ENCODE peak calls at places on chromosomes 7 and 10, in four cellular contexts. One of them, this sample, is unnamed. For H3K4me1 and H3K9me3, the result is how much of the 10 kb centered on the place peaks cover.

GRCh38 chr10:115861864-115862263 is 411.1 kb downstream of the GFRA1 start:
- DNase-seq in lower lobe of right lung: no peak
- DNase-seq in pancreas: no peak
- DNase-seq in colonic mucosa: no peak
- DNase-seq in this sample: no peak

GRCh38 chr7:139999516-139999915 is 63.2 kb downstream of the PARP12 start:
- DNase-seq in lower lobe of right lung: no peak
- DNase-seq in pancreas: no peak
- DNase-seq in colonic mucosa: no peak
- DNase-seq in this sample: no peak

GRCh38 chr10:123144697-123145541 is 3.0 kb upstream of the HMX2 start:
- DNase-seq in lower lobe of right lung: no peak
- DNase-seq in pancreas: peak
- DNase-seq in colonic mucosa: no peak
- DNase-seq in this sample: peak

GRCh38 chr10:6138456-6138855 is 49.6 kb downstream of the RBM17 start:
- DNase-seq in lower lobe of right lung: no peak
- DNase-seq in pancreas: no peak
- DNase-seq in colonic mucosa: no peak
- DNase-seq in this sample: no peak

GRCh38 chr10:78802866-78803265 is 265.9 kb upstream of the ZMIZ1 start:
- DNase-seq in lower lobe of right lung: no peak
- DNase-seq in pancreas: no peak
- DNase-seq in colonic mucosa: peak
- DNase-seq in this sample: no peak

GRCh38 chr7:36692444-36692843 is 31.9 kb downstream of the AOAH start:
- DNase-seq in lower lobe of right lung: no peak
- DNase-seq in pancreas: no peak
- DNase-seq in colonic mucosa: no peak
- DNase-seq in this sample: no peak

GRCh38 chr10:130041691-130042225 is 68.9 kb downstream of the C10orf143 start:
- DNase-seq in lower lobe of right lung: no peak
- DNase-seq in pancreas: no peak
- DNase-seq in colonic mucosa: no peak
- DNase-seq in this sample: no peak

GRCh38 chr10:93495654-93496321 is 624 bp upstream of the CEP55 start:
- DNase-seq in lower lobe of right lung: no peak
- DNase-seq in pancreas: no peak
- DNase-seq in colonic mucosa: peak
- DNase-seq in this sample: peak

GRCh38 chr7:149625339-149625946 is 127.8 kb upstream of the ZNF746 start:
- DNase-seq in lower lobe of right lung: peak
- DNase-seq in pancreas: peak
- DNase-seq in colonic mucosa: peak
- DNase-seq in this sample: peak

GRCh38 chr10:488933-489215 is 200.6 kb downstream of the DIP2C start:
- DNase-seq in lower lobe of right lung: no peak
- DNase-seq in pancreas: no peak
- DNase-seq in colonic mucosa: no peak
- DNase-seq in this sample: no peak

GRCh38 chr7:132030161-132030568 is 473.7 kb upstream of the PODXL start:
- DNase-seq in lower lobe of right lung: no peak
- DNase-seq in pancreas: peak
- DNase-seq in colonic mucosa: peak
- DNase-seq in this sample: no peak

GRCh38 chr10:118694848-118695247 is 59.9 kb downstream of the CACUL1 start:
- DNase-seq in lower lobe of right lung: no peak
- DNase-seq in pancreas: no peak
- DNase-seq in colonic mucosa: no peak
- DNase-seq in this sample: no peak

GRCh38 chr7:101288439-101288838 is 33.2 kb downstream of the IFT22 start:
- DNase-seq in lower lobe of right lung: no peak
- DNase-seq in pancreas: no peak
- DNase-seq in colonic mucosa: no peak
- DNase-seq in this sample: no peak

GRCh38 chr7:101294832-101295121 is 26.8 kb downstream of the IFT22 start:
- DNase-seq in lower lobe of right lung: no peak
- DNase-seq in pancreas: no peak
- DNase-seq in colonic mucosa: no peak
- DNase-seq in this sample: no peak

GRCh38 chr7:101299511-101300464 is 21.8 kb downstream of the IFT22 start:
- DNase-seq in lower lobe of right lung: no peak
- DNase-seq in pancreas: peak
- DNase-seq in colonic mucosa: no peak
- DNase-seq in this sample: no peak

GRCh38 chr7:101294039-101294831 is 27.4 kb downstream of the IFT22 start:
- DNase-seq in lower lobe of right lung: no peak
- DNase-seq in pancreas: no peak
- DNase-seq in colonic mucosa: no peak
- DNase-seq in this sample: peak
- H3K4me3 ChIP-seq in lower lobe of right lung: no peak
- H3K4me3 ChIP-seq in pancreas: no peak
- H3K4me3 ChIP-seq in colonic mucosa: no peak
- H3K4me3 ChIP-seq in this sample: no peak

DNA sequence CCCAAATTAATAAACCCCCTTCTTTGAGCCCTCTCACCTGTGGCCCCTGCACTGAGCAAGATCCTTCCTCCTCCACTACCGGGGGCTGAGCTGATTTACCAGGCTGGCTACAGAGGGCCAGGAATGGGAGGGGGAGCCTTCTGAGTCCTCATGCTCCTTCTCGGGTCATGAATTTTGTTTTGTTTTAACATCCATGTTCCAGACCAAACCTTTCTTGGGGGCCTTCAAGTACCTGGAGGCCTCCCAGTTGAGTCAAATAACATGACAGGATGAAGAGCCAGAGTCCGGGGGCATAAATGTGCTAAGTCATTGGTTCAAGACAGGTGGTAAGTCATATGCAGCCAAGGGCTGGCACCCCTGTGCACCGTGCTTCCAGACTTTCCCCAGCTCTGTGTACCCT is 39.6 kb downstream of the AFAP1L2 start:
- DNase-seq in lower lobe of right lung: no peak
- DNase-seq in pancreas: no peak
- DNase-seq in colonic mucosa: no peak
- DNase-seq in this sample: no peak
- H3K4me1 ChIP-seq in lower lobe of right lung: under half
- H3K4me1 ChIP-seq in pancreas: under half
- H3K4me1 ChIP-seq in colonic mucosa: under half
- H3K4me1 ChIP-seq in this sample: under half

GRCh38 chr7:106451171-106451570 is 166.4 kb upstream of the NAMPT start:
- DNase-seq in lower lobe of right lung: no peak
- DNase-seq in pancreas: no peak
- DNase-seq in colonic mucosa: no peak
- DNase-seq in this sample: no peak
- H3K9me3 ChIP-seq in lower lobe of right lung: under half
- H3K9me3 ChIP-seq in pancreas: under half
- H3K9me3 ChIP-seq in colonic mucosa: under half
- H3K9me3 ChIP-seq in this sample: under half

GRCh38 chr7:69431626-69432025 is 166.6 kb upstream of the AUTS2 start:
- DNase-seq in lower lobe of right lung: no peak
- DNase-seq in pancreas: no peak
- DNase-seq in colonic mucosa: no peak
- DNase-seq in this sample: no peak
- H3K4me3 ChIP-seq in lower lobe of right lung: no peak
- H3K4me3 ChIP-seq in pancreas: no peak
- H3K4me3 ChIP-seq in colonic mucosa: no peak
- H3K4me3 ChIP-seq in this sample: no peak

GRCh38 chr7:112195717-112196116 is 10.5 kb downstream of the DOCK4 start:
- DNase-seq in lower lobe of right lung: no peak
- DNase-seq in pancreas: no peak
- DNase-seq in colonic mucosa: no peak
- DNase-seq in this sample: no peak
- H3K4me1 ChIP-seq in lower lobe of right lung: under half
- H3K4me1 ChIP-seq in pancreas: under half
- H3K4me1 ChIP-seq in colonic mucosa: under half
- H3K4me1 ChIP-seq in this sample: under half

GRCh38 chr7:64521409-64521984 is 41.4 kb downstream of the ZNF680 start:
- DNase-seq in lower lobe of right lung: no peak
- DNase-seq in pancreas: no peak
- DNase-seq in colonic mucosa: no peak
- DNase-seq in this sample: no peak
- H3K9me3 ChIP-seq in lower lobe of right lung: half or more
- H3K9me3 ChIP-seq in pancreas: under half
- H3K9me3 ChIP-seq in colonic mucosa: under half
- H3K9me3 ChIP-seq in this sample: under half

GRCh38 chr7:44258865-44259546 is 58.2 kb downstream of the YKT6 start:
- DNase-seq in lower lobe of right lung: no peak
- DNase-seq in pancreas: no peak
- DNase-seq in colonic mucosa: no peak
- DNase-seq in this sample: no peak

GRCh38 chr7:44257213-44257612 is 56.4 kb downstream of the YKT6 start:
- DNase-seq in lower lobe of right lung: no peak
- DNase-seq in pancreas: no peak
- DNase-seq in colonic mucosa: no peak
- DNase-seq in this sample: no peak

GRCh38 chr7:44256459-44256858 is 55.7 kb downstream of the YKT6 start:
- DNase-seq in lower lobe of right lung: no peak
- DNase-seq in pancreas: no peak
- DNase-seq in colonic mucosa: no peak
- DNase-seq in this sample: no peak

GRCh38 chr7:44258423-44258760 is 57.6 kb downstream of the YKT6 start:
- DNase-seq in lower lobe of right lung: no peak
- DNase-seq in pancreas: no peak
- DNase-seq in colonic mucosa: no peak
- DNase-seq in this sample: no peak

GRCh38 chr7:44257618-44258422 is 57.0 kb downstream of the YKT6 start:
- DNase-seq in lower lobe of right lung: peak
- DNase-seq in pancreas: no peak
- DNase-seq in colonic mucosa: peak
- DNase-seq in this sample: no peak
- H3K4me3 ChIP-seq in lower lobe of right lung: no peak
- H3K4me3 ChIP-seq in pancreas: no peak
- H3K4me3 ChIP-seq in colonic mucosa: no peak
- H3K4me3 ChIP-seq in this sample: no peak

DNA sequence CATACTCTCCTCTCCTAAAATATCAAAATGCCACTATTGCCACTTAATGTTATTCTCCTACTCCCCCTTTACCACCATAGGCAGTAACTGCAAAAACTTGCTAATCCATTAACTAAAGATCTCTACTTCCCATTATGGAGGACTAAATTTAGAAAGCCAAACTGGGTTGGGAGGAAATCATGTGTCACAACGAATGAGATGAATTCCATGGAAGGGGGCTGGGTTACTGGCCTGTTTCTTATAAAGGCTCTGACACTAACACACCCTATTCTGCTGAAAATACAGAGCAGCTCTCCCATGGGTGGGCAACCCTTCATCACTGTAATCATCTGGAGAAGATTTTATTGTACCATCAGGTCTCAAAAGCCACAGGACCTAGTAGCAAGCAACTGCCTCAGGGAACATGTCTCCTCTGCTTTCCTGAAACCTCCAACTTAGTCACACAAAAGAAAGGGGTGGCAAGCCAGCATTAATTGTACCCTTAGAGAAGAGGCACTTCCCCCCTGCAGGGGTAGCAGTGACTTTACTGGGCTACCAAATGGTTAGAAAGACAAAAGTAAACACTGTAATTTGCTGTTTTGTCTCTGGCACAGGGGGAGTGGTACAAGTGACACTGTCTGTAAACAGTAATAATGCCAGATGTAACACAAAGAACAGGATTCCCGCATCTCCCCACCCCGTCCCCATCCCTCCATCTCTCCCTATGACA is 81.7 kb downstream of the ARMH3 start:
- DNase-seq in lower lobe of right lung: no peak
- DNase-seq in pancreas: no peak
- DNase-seq in colonic mucosa: no peak
- DNase-seq in this sample: no peak
- H3K4me1 ChIP-seq in lower lobe of right lung: under half
- H3K4me1 ChIP-seq in pancreas: under half
- H3K4me1 ChIP-seq in colonic mucosa: under half
- H3K4me1 ChIP-seq in this sample: under half

DNA sequence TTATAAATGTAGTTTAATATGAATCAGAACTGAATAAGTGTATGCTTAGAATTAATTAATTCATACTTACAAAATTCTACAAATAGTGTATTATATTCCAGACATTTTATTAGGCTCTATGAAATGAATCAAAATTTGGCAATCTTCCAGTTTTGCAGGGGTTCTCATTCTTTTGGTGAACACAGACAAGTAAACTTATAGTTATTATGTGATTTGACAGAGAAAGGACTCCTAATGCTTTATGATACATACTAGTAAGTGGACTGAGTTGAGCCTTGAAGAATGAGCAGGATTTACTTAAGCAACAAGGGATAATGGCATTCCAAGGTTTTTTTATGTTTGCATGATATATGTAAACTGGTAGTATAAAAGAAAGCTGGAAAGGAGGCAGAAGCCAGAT is 145.7 kb upstream of the FERD3L start:
- DNase-seq in lower lobe of right lung: no peak
- DNase-seq in pancreas: no peak
- DNase-seq in colonic mucosa: no peak
- DNase-seq in this sample: peak
- H3K9me3 ChIP-seq in lower lobe of right lung: under half
- H3K9me3 ChIP-seq in pancreas: under half
- H3K9me3 ChIP-seq in colonic mucosa: under half
- H3K9me3 ChIP-seq in this sample: under half

GRCh38 chr10:71842856-71843530 is 8.1 kb downstream of the PSAP start:
- DNase-seq in lower lobe of right lung: no peak
- DNase-seq in pancreas: no peak
- DNase-seq in colonic mucosa: no peak
- DNase-seq in this sample: no peak
- H3K4me3 ChIP-seq in lower lobe of right lung: no peak
- H3K4me3 ChIP-seq in pancreas: no peak
- H3K4me3 ChIP-seq in colonic mucosa: no peak
- H3K4me3 ChIP-seq in this sample: no peak